ENCODE peak calls at places on chromosomes 2 and 18, in four cellular contexts. L is PC-3; N is CD8-positive, alpha-beta memory T cell; C is activated CD4-positive, alpha-beta T cell treated with anti-CD3 and anti-CD28 coated beads, Interleukin-2, amount 50 U/mL, for 48 hours. O is an unnamed sample.

GRCh38 chr18:50104421-50104820 is 90.5 kb downstream of the MYO5B start:
- DNase-seq in L (peak), N (no peak), C (no peak), O (no peak)

GRCh38 chr18:63736856-63737255 is 34.1 kb downstream of the SERPINB11 start:
- DNase-seq in L (peak), N (no peak), C (no peak), O (no peak)

GRCh38 chr2:111157071-111157661 is 36.5 kb downstream of the BCL2L11 start:
- DNase-seq in L (no peak), N (peak), C (no peak), O (no peak)

GRCh38 chr2:223979730-223980396 is 22.6 kb downstream of the MRPL44 start:
- DNase-seq in L (no peak), N (no peak), C (no peak), O (no peak)

GRCh38 chr2:68031546-68032160 is 31.2 kb downstream of the C1D start:
- DNase-seq in L (peak), N (peak), C (no peak), O (no peak)

GRCh38 chr18:54871231-54871630 is 43.0 kb downstream of the RAB27B start:
- DNase-seq in L (no peak), N (no peak), C (no peak), O (no peak)

GRCh38 chr2:43225788-43226557 is 433 bp downstream of the ZFP36L2 start:
- DNase-seq in L (peak), N (peak), C (peak), O (peak)

GRCh38 chr2:207403141-207403540 is 126.6 kb upstream of the CREB1 start:
- DNase-seq in L (no peak), N (no peak), C (no peak), O (no peak)

GRCh38 chr2:229431331-229431954 is 160.4 kb upstream of the PID1 start:
- DNase-seq in L (peak), N (no peak), C (no peak), O (no peak)

GRCh38 chr2:207504513-207505171 is 25.1 kb upstream of the CREB1 start:
- DNase-seq in L (no peak), N (no peak), C (no peak), O (no peak)

GRCh38 chr2:235098736-235099494 is 147.1 kb downstream of the SH3BP4 start:
- DNase-seq in L (peak), N (no peak), C (no peak), O (no peak)

GRCh38 chr2:222301296-222301997 is 2.6 kb upstream of the PAX3 start:
- DNase-seq in L (no peak), N (no peak), C (no peak), O (no peak)

GRCh38 chr2:136770384-136770783 is 5.0 kb downstream of the THSD7B start:
- DNase-seq in L (no peak), N (no peak), C (no peak), O (no peak)

GRCh38 chr2:1990724-1991123 is 246.4 kb upstream of the PXDN start:
- DNase-seq in L (no peak), N (no peak), C (no peak), O (no peak)

GRCh38 chr2:64963719-64964118 is 25.5 kb upstream of the SLC1A4 start:
- DNase-seq in L (no peak), N (no peak), C (no peak), O (no peak)

GRCh38 chr2:99878951-99879350 is 263.4 kb downstream of the AFF3 start:
- DNase-seq in L (no peak), N (no peak), C (no peak), O (no peak)

GRCh38 chr18:54030434-54030833 is 194.0 kb downstream of the MBD2 start:
- DNase-seq in L (no peak), N (no peak), C (no peak), O (no peak)